ENCODE peak calls at places on chromosomes 7 and 10, in four cellular contexts. One of them, this sample, is unnamed.

GRCh38 chr10:6713716-6714115 is 133.6 kb upstream of the PRKCQ start:
- DNase-seq in brain microvascular endothelial cell: peak
- DNase-seq in A549: no peak
- DNase-seq in nephron progenitor cell: peak
- DNase-seq in this sample: no peak

GRCh38 chr10:126075009-126075408 is 178.6 kb downstream of the FANK1 start:
- DNase-seq in brain microvascular endothelial cell: no peak
- DNase-seq in A549: no peak
- DNase-seq in nephron progenitor cell: no peak
- DNase-seq in this sample: no peak

GRCh38 chr10:126188679-126189200 is 199.5 kb downstream of the ADAM12 start:
- DNase-seq in nephron progenitor cell: no peak
- DNase-seq in brain microvascular endothelial cell: no peak
- DNase-seq in A549: no peak
- DNase-seq in this sample: no peak

GRCh38 chr7:2843191-2843685 is 870 bp downstream of the GNA12 start:
- DNase-seq in A549: no peak
- DNase-seq in nephron progenitor cell: no peak
- DNase-seq in brain microvascular endothelial cell: no peak
- DNase-seq in this sample: no peak

GRCh38 chr10:43671659-43672555 is 23.2 kb upstream of the ZNF32 start:
- DNase-seq in nephron progenitor cell: peak
- DNase-seq in brain microvascular endothelial cell: peak
- DNase-seq in A549: peak
- DNase-seq in this sample: peak

GRCh38 chr7:53531-53930 is 138.8 kb upstream of the FAM20C start:
- DNase-seq in brain microvascular endothelial cell: no peak
- DNase-seq in nephron progenitor cell: no peak
- DNase-seq in A549: no peak
- DNase-seq in this sample: no peak

GRCh38 chr7:51071427-51071826 is 245.2 kb downstream of the COBL start:
- DNase-seq in nephron progenitor cell: no peak
- DNase-seq in brain microvascular endothelial cell: no peak
- DNase-seq in A549: no peak
- DNase-seq in this sample: no peak

GRCh38 chr7:155998766-155999630 is 186.7 kb upstream of the SHH start:
- DNase-seq in nephron progenitor cell: no peak
- DNase-seq in brain microvascular endothelial cell: no peak
- DNase-seq in A549: no peak
- DNase-seq in this sample: no peak

GRCh38 chr10:8365935-8366911 is 311.7 kb downstream of the GATA3 start:
- DNase-seq in A549: peak
- DNase-seq in nephron progenitor cell: no peak
- DNase-seq in brain microvascular endothelial cell: no peak
- DNase-seq in this sample: peak

GRCh38 chr7:7399707-7400106 is 136.0 kb downstream of the COL28A1 start:
- DNase-seq in A549: no peak
- DNase-seq in brain microvascular endothelial cell: no peak
- DNase-seq in nephron progenitor cell: no peak
- DNase-seq in this sample: no peak

GRCh38 chr7:148835854-148836253 is 48.2 kb downstream of the EZH2 start:
- DNase-seq in A549: no peak
- DNase-seq in brain microvascular endothelial cell: no peak
- DNase-seq in nephron progenitor cell: no peak
- DNase-seq in this sample: no peak

GRCh38 chr10:88272186-88272585 is 310.9 kb downstream of the RNLS start:
- DNase-seq in A549: no peak
- DNase-seq in nephron progenitor cell: no peak
- DNase-seq in brain microvascular endothelial cell: no peak
- DNase-seq in this sample: no peak

GRCh38 chr7:127391591-127392181 is 822 bp downstream of the ZNF800 start:
- DNase-seq in brain microvascular endothelial cell: peak
- DNase-seq in A549: peak
- DNase-seq in nephron progenitor cell: no peak
- DNase-seq in this sample: peak

GRCh38 chr7:3979956-3980643 is 679.0 kb downstream of the SDK1 start:
- DNase-seq in A549: no peak
- DNase-seq in brain microvascular endothelial cell: peak
- DNase-seq in nephron progenitor cell: no peak
- DNase-seq in this sample: peak

GRCh38 chr10:16848562-16849154 is 31.4 kb upstream of the RSU1 start:
- DNase-seq in A549: no peak
- DNase-seq in brain microvascular endothelial cell: no peak
- DNase-seq in nephron progenitor cell: no peak
- DNase-seq in this sample: no peak

GRCh38 chr10:88507380-88507779 is 75.7 kb downstream of the RNLS start:
- DNase-seq in nephron progenitor cell: no peak
- DNase-seq in brain microvascular endothelial cell: no peak
- DNase-seq in A549: no peak
- DNase-seq in this sample: no peak

DNA sequence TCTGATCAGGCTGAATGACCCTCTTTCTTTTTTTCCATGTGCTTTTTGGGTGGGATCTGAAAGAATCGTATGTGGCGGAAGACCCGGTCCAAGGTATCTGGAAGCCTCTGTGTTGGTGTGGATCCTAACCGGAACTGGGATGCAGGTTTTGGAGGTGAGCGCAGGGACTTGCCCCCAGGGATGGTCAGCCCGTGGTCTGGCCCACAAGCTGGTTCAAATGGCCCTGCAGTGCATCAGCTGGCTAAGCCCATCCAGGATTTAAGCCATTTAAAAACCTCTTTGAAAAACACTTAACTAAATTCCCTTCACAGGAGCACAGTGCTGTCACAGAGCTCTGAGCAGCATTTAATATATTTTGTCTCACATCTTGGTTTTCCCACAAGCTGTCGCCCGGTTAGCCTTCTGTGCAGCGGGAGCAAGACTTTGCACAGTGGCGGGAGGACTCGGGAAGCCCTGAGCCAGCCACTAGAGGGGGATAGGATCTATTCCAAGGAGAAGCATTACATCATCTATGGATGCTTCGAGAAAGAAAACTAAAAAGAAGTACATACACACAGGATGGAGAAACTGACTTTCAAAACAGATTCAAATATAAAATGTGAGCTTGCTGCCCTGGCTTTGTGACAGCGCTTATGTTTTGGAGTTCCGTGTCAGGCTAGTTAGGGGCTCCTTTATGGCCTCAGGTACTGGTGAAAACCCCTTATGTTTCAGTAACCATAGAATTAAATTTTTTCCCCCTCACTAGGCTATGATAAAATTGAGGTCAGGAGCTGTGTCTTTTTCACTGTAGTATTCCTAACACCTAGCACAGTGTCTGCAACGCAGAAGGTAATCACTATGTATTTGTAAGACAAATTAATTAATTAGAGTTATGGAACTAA is 11.3 kb downstream of the CPA2 start:
- DNase-seq in A549: peak
- DNase-seq in brain microvascular endothelial cell: peak
- DNase-seq in nephron progenitor cell: peak
- DNase-seq in this sample: peak
- TF ChIP-seq CTCF in A549: peak
- TF ChIP-seq CTCF in brain microvascular endothelial cell: peak
- TF ChIP-seq CTCF in nephron progenitor cell: peak
- TF ChIP-seq CTCF in this sample: peak

GRCh38 chr7:158074896-158075632 is 512.6 kb downstream of the PTPRN2 start:
- DNase-seq in A549: no peak
- DNase-seq in brain microvascular endothelial cell: no peak
- DNase-seq in nephron progenitor cell: no peak
- DNase-seq in this sample: no peak
- TF ChIP-seq CTCF in A549: no peak
- TF ChIP-seq CTCF in brain microvascular endothelial cell: no peak
- TF ChIP-seq CTCF in nephron progenitor cell: no peak
- TF ChIP-seq CTCF in this sample: no peak

DNA sequence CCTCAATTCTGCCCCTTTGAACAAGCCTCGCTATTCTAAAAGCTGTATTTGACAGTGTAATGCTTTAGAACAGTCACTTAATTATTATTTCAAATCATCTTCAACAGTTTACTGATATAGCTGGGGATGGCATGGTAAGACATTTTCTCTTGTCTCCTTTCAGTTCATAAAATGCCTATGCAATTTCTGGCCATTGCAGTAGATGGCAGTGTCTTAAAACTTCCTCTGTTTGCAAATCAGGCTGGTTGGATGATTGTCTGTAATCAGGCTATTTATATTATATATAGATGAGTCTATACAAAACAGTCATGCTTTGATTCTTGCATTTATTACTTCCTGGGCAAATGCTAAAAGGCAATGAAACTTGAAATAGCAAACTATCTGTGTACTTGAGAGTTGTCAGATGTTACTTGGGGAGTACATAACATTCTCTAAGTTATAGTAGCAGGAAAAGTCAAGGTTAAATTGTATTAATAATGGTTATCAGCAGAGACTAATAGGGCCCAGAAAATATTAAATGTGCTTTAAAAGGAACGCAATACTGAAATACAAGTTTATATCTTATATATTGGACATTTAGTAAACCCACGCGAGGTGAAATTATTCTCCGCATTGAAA is 55.5 kb upstream of the LHFPL3 start:
- DNase-seq in nephron progenitor cell: no peak
- DNase-seq in brain microvascular endothelial cell: peak
- DNase-seq in A549: peak
- DNase-seq in this sample: peak
- TF ChIP-seq CTCF in nephron progenitor cell: peak
- TF ChIP-seq CTCF in brain microvascular endothelial cell: peak
- TF ChIP-seq CTCF in A549: peak
- TF ChIP-seq CTCF in this sample: peak

DNA sequence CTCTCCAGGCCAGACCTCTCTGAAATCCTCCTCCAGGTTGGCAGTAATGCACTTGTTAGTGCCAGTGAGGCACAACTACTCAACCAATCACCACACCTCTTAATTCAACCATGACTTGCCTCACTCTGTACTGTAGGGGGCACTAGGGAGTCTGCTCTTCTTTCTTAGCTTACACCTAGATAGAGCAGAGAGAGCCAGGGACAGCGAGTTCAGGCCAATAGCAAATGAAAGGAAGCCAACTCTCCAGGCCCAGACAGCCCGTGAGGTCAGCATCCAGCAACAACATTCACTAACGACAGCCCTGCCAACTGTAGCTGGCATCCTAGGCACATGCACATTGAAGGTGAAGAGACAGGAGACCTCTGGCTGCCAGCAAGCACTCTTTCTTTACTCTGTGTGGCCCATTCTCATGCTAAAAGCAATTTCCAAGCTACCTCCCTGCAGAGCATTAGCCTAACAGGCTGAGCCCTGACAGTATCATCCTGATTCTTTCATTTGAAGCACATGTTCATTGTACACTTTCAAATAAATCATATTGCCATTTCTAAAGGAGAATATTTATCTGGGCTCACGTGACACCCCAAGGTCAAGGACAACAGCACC is 136.3 kb downstream of the DPY19L1 start:
- DNase-seq in brain microvascular endothelial cell: no peak
- DNase-seq in nephron progenitor cell: no peak
- DNase-seq in A549: peak
- DNase-seq in this sample: no peak
- TF ChIP-seq CTCF in brain microvascular endothelial cell: peak
- TF ChIP-seq CTCF in nephron progenitor cell: no peak
- TF ChIP-seq CTCF in A549: peak
- TF ChIP-seq CTCF in this sample: peak

This sample was measured in astrocyte of the spinal cord.